ENCODE peak calls at places on chromosomes 6 and 20, in ten cellular contexts. B is activated T-cell treated with anti-CD3 and anti-CD28 coated beads, Interleukin-2, amount 50 U/mL, for 72 hours; F is kidney; C is endothelial cell; K is activated CD8-positive, alpha-beta memory T cell treated with anti-CD3 and anti-CD28 coated beads for 24 hours; U is brain microvascular endothelial cell; O is GM23248; D is sciatic nerve; A is foreskin fibroblast; V is activated gamma-delta T cell treated with Interleukin-2 at 50 U/mL for 16 hours. T is an unnamed sample.

GRCh38 chr6:157768304-157768703 is 54.7 kb upstream of the SNX9 start:
- DNase-seq in B (no peak), F (no peak), C (no peak), K (no peak), U (no peak), O (no peak), D (no peak), A (no peak), V (no peak), T (no peak)

GRCh38 chr6:42742116-42742894 is 3.6 kb downstream of the TBCC start:
- DNase-seq in B (no peak), F (no peak), C (no peak), K (no peak), U (no peak), O (peak; percentile 49), D (no peak), A (peak; percentile 68), V (no peak), T (no peak)

GRCh38 chr6:110430236-110430635 is 14.9 kb upstream of the DDO start:
- DNase-seq in B (no peak), F (no peak), C (no peak), K (no peak), U (no peak), O (no peak), D (no peak), A (no peak), V (no peak), T (no peak)

GRCh38 chr6:43703512-43704429 is 16.2 kb upstream of the MRPS18A start:
- DNase-seq in B (no peak), F (no peak), C (no peak), K (no peak), U (no peak), O (no peak), D (no peak), A (no peak), V (no peak), T (no peak)

GRCh38 chr20:24116611-24117010 is 128.0 kb upstream of the GGTLC1 start:
- DNase-seq in B (no peak), F (no peak), C (no peak), K (no peak), U (no peak), O (no peak), D (no peak), A (no peak), V (no peak), T (no peak)

GRCh38 chr6:44036699-44037101 is 90.6 kb downstream of the MRPL14 start:
- DNase-seq in B (no peak), F (peak; percentile 29), C (no peak), K (no peak), U (no peak), O (no peak), D (no peak), A (no peak), V (no peak), T (no peak)

GRCh38 chr6:403659-404655 is 12.4 kb downstream of the IRF4 start:
- DNase-seq in B (peak; percentile 70), F (no peak), C (no peak), K (peak; percentile 78), U (no peak), O (no peak), D (no peak), A (no peak), V (no peak), T (no peak)

GRCh38 chr6:117028256-117028655 is 151.2 kb downstream of the RFX6 start:
- DNase-seq in B (no peak), F (no peak), C (no peak), K (no peak), U (no peak), O (no peak), D (no peak), A (no peak), V (no peak), T (no peak)

GRCh38 chr6:102942206-102942605 is 1548.7 kb downstream of the GRIK2 start:
- DNase-seq in B (no peak), F (no peak), C (no peak), K (no peak), U (no peak), O (no peak), D (no peak), A (no peak), V (no peak), T (no peak)

GRCh38 chr6:167661456-167662103 is 165.1 kb upstream of the AFDN start:
- DNase-seq in B (no peak), F (no peak), C (no peak), K (no peak), U (no peak), O (no peak), D (no peak), A (no peak), V (no peak), T (no peak)

GRCh38 chr6:115137910-115138309 is 795.1 kb upstream of the HS3ST5 start:
- DNase-seq in B (no peak), F (no peak), C (no peak), K (no peak), U (no peak), O (no peak), D (no peak), A (no peak), V (no peak), T (no peak)

GRCh38 chr20:9110365-9110764 is 41.5 kb downstream of the PLCB4 start:
- DNase-seq in B (no peak), F (no peak), C (no peak), K (no peak), U (no peak), O (peak; percentile 13), D (no peak), A (peak; percentile 21), V (no peak), T (no peak)

GRCh38 chr6:116215414-116215813 is 38.5 kb downstream of the TSPYL4 start:
- DNase-seq in B (no peak), F (no peak), C (no peak), K (no peak), U (no peak), O (peak; percentile 32), D (no peak), A (no peak), V (no peak), T (no peak)

GRCh38 chr6:7545509-7546369 is 4.3 kb downstream of the DSP start:
- DNase-seq in B (no peak), F (no peak), C (no peak), K (no peak), U (peak; percentile 32), O (peak; percentile 35), D (no peak), A (no peak), V (no peak), T (no peak)

GRCh38 chr20:9338101-9338500 is 176.3 kb upstream of the LAMP5 start:
- DNase-seq in B (no peak), F (no peak), C (no peak), K (no peak), U (no peak), O (no peak), D (no peak), A (no peak), V (no peak), T (no peak)

GRCh38 chr6:159679091-159680077 is 13.7 kb downstream of the SOD2 start:
- DNase-seq in B (peak; percentile 54), F (no peak), C (no peak), K (no peak), U (peak; percentile 26), O (peak; percentile 77), D (no peak), A (peak; percentile 60), V (no peak), T (no peak)

GRCh38 chr6:151010111-151010510 is 144.6 kb downstream of the MTHFD1L start:
- DNase-seq in B (no peak), F (no peak), C (no peak), K (no peak), U (no peak), O (no peak), D (no peak), A (no peak), V (no peak), T (no peak)

T was measured in Right ventricle myocardium inferior.